ENCODE peak calls at places on chromosome 4, in seven cellular contexts. One of them, this sample, is unnamed. For H3K9me3 and H3K4me1, the result is how much of the 10 kb centered on the place peaks cover.

GRCh38 chr4:73021634-73022033 is 47.9 kb downstream of the COX18 start:
- DNase-seq in left ventricle myocardium inferior: no peak
- DNase-seq in right atrium auricular region: no peak
- DNase-seq in stomach: no peak
- DNase-seq in lower lobe of right lung: no peak
- DNase-seq in heart left ventricle: no peak
- DNase-seq in colonic mucosa: no peak
- DNase-seq in this sample: no peak

GRCh38 chr4:40205259-40206198 is 8.7 kb downstream of the RHOH start:
- DNase-seq in heart left ventricle: no peak
- DNase-seq in lower lobe of right lung: no peak
- DNase-seq in right atrium auricular region: no peak
- DNase-seq in stomach: no peak
- DNase-seq in colonic mucosa: no peak
- DNase-seq in left ventricle myocardium inferior: no peak
- DNase-seq in this sample: peak

GRCh38 chr4:76943129-76943620 is 6.4 kb upstream of the SEPTIN11 start:
- DNase-seq in lower lobe of right lung: no peak
- DNase-seq in right atrium auricular region: no peak
- DNase-seq in heart left ventricle: no peak
- DNase-seq in stomach: no peak
- DNase-seq in left ventricle myocardium inferior: no peak
- DNase-seq in colonic mucosa: no peak
- DNase-seq in this sample: no peak

GRCh38 chr4:24063771-24064170 is 173.9 kb upstream of the PPARGC1A start:
- DNase-seq in lower lobe of right lung: no peak
- DNase-seq in right atrium auricular region: no peak
- DNase-seq in stomach: no peak
- DNase-seq in heart left ventricle: no peak
- DNase-seq in left ventricle myocardium inferior: no peak
- DNase-seq in colonic mucosa: no peak
- DNase-seq in this sample: no peak

GRCh38 chr4:140906984-140907962 is 151.1 kb upstream of the TBC1D9 start:
- DNase-seq in left ventricle myocardium inferior: no peak
- DNase-seq in lower lobe of right lung: no peak
- DNase-seq in stomach: no peak
- DNase-seq in heart left ventricle: no peak
- DNase-seq in colonic mucosa: no peak
- DNase-seq in right atrium auricular region: no peak
- DNase-seq in this sample: no peak

GRCh38 chr4:105624530-105624929 is 72.1 kb downstream of the ARHGEF38 start:
- DNase-seq in lower lobe of right lung: no peak
- DNase-seq in right atrium auricular region: no peak
- DNase-seq in left ventricle myocardium inferior: peak
- DNase-seq in heart left ventricle: peak
- DNase-seq in stomach: peak
- DNase-seq in colonic mucosa: peak
- DNase-seq in this sample: no peak

GRCh38 chr4:168183717-168184571 is 91.6 kb downstream of the ANXA10 start:
- DNase-seq in colonic mucosa: no peak
- DNase-seq in left ventricle myocardium inferior: no peak
- DNase-seq in stomach: no peak
- DNase-seq in heart left ventricle: no peak
- DNase-seq in lower lobe of right lung: no peak
- DNase-seq in right atrium auricular region: no peak
- DNase-seq in this sample: peak

GRCh38 chr4:68373513-68373912 is 23.6 kb upstream of the YTHDC1 start:
- DNase-seq in right atrium auricular region: peak
- DNase-seq in colonic mucosa: peak
- DNase-seq in lower lobe of right lung: peak
- DNase-seq in stomach: peak
- DNase-seq in left ventricle myocardium inferior: peak
- DNase-seq in heart left ventricle: peak
- DNase-seq in this sample: peak

GRCh38 chr4:94714761-94715160 is 43.0 kb upstream of the BMPR1B start:
- DNase-seq in colonic mucosa: no peak
- DNase-seq in stomach: no peak
- DNase-seq in left ventricle myocardium inferior: no peak
- DNase-seq in heart left ventricle: no peak
- DNase-seq in lower lobe of right lung: no peak
- DNase-seq in right atrium auricular region: no peak
- DNase-seq in this sample: no peak

GRCh38 chr4:139085141-139085540 is 69.6 kb downstream of the NOCT start:
- DNase-seq in right atrium auricular region: no peak
- DNase-seq in left ventricle myocardium inferior: no peak
- DNase-seq in stomach: no peak
- DNase-seq in colonic mucosa: no peak
- DNase-seq in lower lobe of right lung: no peak
- DNase-seq in heart left ventricle: no peak
- DNase-seq in this sample: no peak

GRCh38 chr4:6262847-6263487 is 6.7 kb upstream of the WFS1 start:
- DNase-seq in lower lobe of right lung: peak
- DNase-seq in right atrium auricular region: no peak
- DNase-seq in stomach: no peak
- DNase-seq in heart left ventricle: no peak
- DNase-seq in colonic mucosa: no peak
- DNase-seq in left ventricle myocardium inferior: no peak
- DNase-seq in this sample: no peak

GRCh38 chr4:1361391-1361790 is 14.4 kb downstream of the UVSSA start:
- DNase-seq in right atrium auricular region: no peak
- DNase-seq in lower lobe of right lung: no peak
- DNase-seq in colonic mucosa: no peak
- DNase-seq in heart left ventricle: no peak
- DNase-seq in stomach: no peak
- DNase-seq in left ventricle myocardium inferior: no peak
- DNase-seq in this sample: no peak

GRCh38 chr4:152534541-152535231 is 1.2 kb downstream of the FBXW7 start:
- DNase-seq in lower lobe of right lung: peak
- DNase-seq in colonic mucosa: peak
- DNase-seq in left ventricle myocardium inferior: peak
- DNase-seq in stomach: peak
- DNase-seq in right atrium auricular region: no peak
- DNase-seq in heart left ventricle: peak
- DNase-seq in this sample: peak

GRCh38 chr4:3709061-3709845 is 56.9 kb upstream of the ADRA2C start:
- DNase-seq in right atrium auricular region: no peak
- DNase-seq in heart left ventricle: no peak
- DNase-seq in stomach: no peak
- DNase-seq in lower lobe of right lung: peak
- DNase-seq in colonic mucosa: no peak
- DNase-seq in left ventricle myocardium inferior: no peak
- DNase-seq in this sample: no peak

GRCh38 chr4:61202638-61203495 is 2.7 kb downstream of the ADGRL3 start:
- DNase-seq in colonic mucosa: no peak
- DNase-seq in lower lobe of right lung: no peak
- DNase-seq in left ventricle myocardium inferior: peak
- DNase-seq in right atrium auricular region: no peak
- DNase-seq in heart left ventricle: no peak
- DNase-seq in stomach: no peak
- DNase-seq in this sample: no peak

GRCh38 chr4:112145326-112145819 is at the start of gene FAM241A:
- DNase-seq in lower lobe of right lung: peak
- DNase-seq in heart left ventricle: peak
- DNase-seq in right atrium auricular region: peak
- DNase-seq in left ventricle myocardium inferior: peak
- DNase-seq in stomach: peak
- DNase-seq in colonic mucosa: peak
- DNase-seq in this sample: peak

GRCh38 chr4:71584654-71585053 is 199.2 kb downstream of the GC start:
- DNase-seq in heart left ventricle: no peak
- DNase-seq in lower lobe of right lung: no peak
- DNase-seq in colonic mucosa: no peak
- DNase-seq in stomach: no peak
- DNase-seq in left ventricle myocardium inferior: no peak
- DNase-seq in right atrium auricular region: no peak
- DNase-seq in this sample: no peak

GRCh38 chr4:27886075-27886474 is 1025.4 kb downstream of the STIM2 start:
- DNase-seq in heart left ventricle: no peak
- DNase-seq in left ventricle myocardium inferior: no peak
- DNase-seq in right atrium auricular region: no peak
- DNase-seq in stomach: no peak
- DNase-seq in colonic mucosa: no peak
- DNase-seq in lower lobe of right lung: no peak
- DNase-seq in this sample: no peak

GRCh38 chr4:71290074-71290473 is 48.7 kb upstream of the SLC4A4 start:
- DNase-seq in stomach: no peak
- DNase-seq in right atrium auricular region: no peak
- DNase-seq in colonic mucosa: no peak
- DNase-seq in heart left ventricle: no peak
- DNase-seq in lower lobe of right lung: no peak
- DNase-seq in left ventricle myocardium inferior: no peak
- DNase-seq in this sample: no peak

GRCh38 chr4:6425911-6426310 is 46.5 kb downstream of the PPP2R2C start:
- DNase-seq in heart left ventricle: no peak
- DNase-seq in right atrium auricular region: no peak
- DNase-seq in left ventricle myocardium inferior: no peak
- DNase-seq in colonic mucosa: no peak
- DNase-seq in stomach: no peak
- DNase-seq in lower lobe of right lung: no peak
- DNase-seq in this sample: no peak

GRCh38 chr4:87423313-87424031 is 1.1 kb downstream of the NUDT9 start:
- DNase-seq in heart left ventricle: no peak
- DNase-seq in left ventricle myocardium inferior: no peak
- DNase-seq in stomach: no peak
- DNase-seq in colonic mucosa: no peak
- DNase-seq in right atrium auricular region: no peak
- DNase-seq in lower lobe of right lung: no peak
- DNase-seq in this sample: no peak

GRCh38 chr4:77072195-77072753 is 3.5 kb downstream of the CCNI start:
- DNase-seq in heart left ventricle: no peak
- DNase-seq in right atrium auricular region: no peak
- DNase-seq in lower lobe of right lung: no peak
- DNase-seq in colonic mucosa: no peak
- DNase-seq in left ventricle myocardium inferior: no peak
- DNase-seq in stomach: peak
- DNase-seq in this sample: peak

GRCh38 chr4:54371211-54371610 is 142.1 kb downstream of the PDGFRA start:
- DNase-seq in stomach: no peak
- DNase-seq in lower lobe of right lung: no peak
- DNase-seq in right atrium auricular region: no peak
- DNase-seq in heart left ventricle: no peak
- DNase-seq in left ventricle myocardium inferior: no peak
- DNase-seq in colonic mucosa: no peak
- DNase-seq in this sample: no peak

GRCh38 chr4:4333265-4333706 is 43.2 kb downstream of the ZBTB49 start:
- DNase-seq in heart left ventricle: peak
- DNase-seq in left ventricle myocardium inferior: peak
- DNase-seq in right atrium auricular region: peak
- DNase-seq in stomach: peak
- DNase-seq in lower lobe of right lung: peak
- DNase-seq in colonic mucosa: no peak
- DNase-seq in this sample: no peak

GRCh38 chr4:174181827-174182226 is 101.6 kb downstream of the FBXO8 start:
- DNase-seq in lower lobe of right lung: no peak
- DNase-seq in colonic mucosa: no peak
- DNase-seq in heart left ventricle: no peak
- DNase-seq in right atrium auricular region: no peak
- DNase-seq in left ventricle myocardium inferior: no peak
- DNase-seq in stomach: no peak
- DNase-seq in this sample: no peak
- H3K9me3 ChIP-seq in lower lobe of right lung: under half
- H3K9me3 ChIP-seq in colonic mucosa: under half
- H3K9me3 ChIP-seq in heart left ventricle: under half
- H3K9me3 ChIP-seq in right atrium auricular region: under half
- H3K9me3 ChIP-seq in left ventricle myocardium inferior: under half
- H3K9me3 ChIP-seq in stomach: under half
- H3K9me3 ChIP-seq in this sample: under half

DNA sequence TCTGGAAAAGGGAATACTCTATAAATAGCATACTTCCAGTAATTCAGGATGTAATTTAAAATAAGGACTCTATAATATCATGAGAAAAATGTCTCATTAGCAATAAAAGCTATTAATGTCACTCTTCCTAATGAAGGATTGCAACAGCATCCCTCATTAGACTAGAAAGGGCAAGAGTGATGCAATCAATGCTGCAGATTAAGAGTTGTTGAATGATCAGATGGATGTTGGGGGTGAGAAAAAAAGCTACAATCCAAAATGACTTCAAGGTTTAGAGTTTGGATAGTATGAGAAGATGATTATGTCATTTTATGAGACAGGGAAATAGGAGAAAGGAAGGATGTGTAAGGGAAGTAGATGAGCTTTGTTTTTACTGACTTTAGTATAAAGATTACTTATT is 202.0 kb upstream of the WDFY3 start:
- DNase-seq in lower lobe of right lung: no peak
- DNase-seq in left ventricle myocardium inferior: no peak
- DNase-seq in heart left ventricle: no peak
- DNase-seq in stomach: no peak
- DNase-seq in right atrium auricular region: no peak
- DNase-seq in colonic mucosa: no peak
- DNase-seq in this sample: no peak
- H3K27ac ChIP-seq in lower lobe of right lung: no peak
- H3K27ac ChIP-seq in left ventricle myocardium inferior: no peak
- H3K27ac ChIP-seq in heart left ventricle: no peak
- H3K27ac ChIP-seq in stomach: no peak
- H3K27ac ChIP-seq in right atrium auricular region: no peak
- H3K27ac ChIP-seq in colonic mucosa: no peak
- H3K27ac ChIP-seq in this sample: no peak

GRCh38 chr4:120025516-120025915 is 41.1 kb downstream of the MAD2L1 start:
- DNase-seq in lower lobe of right lung: no peak
- DNase-seq in colonic mucosa: no peak
- DNase-seq in left ventricle myocardium inferior: no peak
- DNase-seq in stomach: no peak
- DNase-seq in right atrium auricular region: no peak
- DNase-seq in heart left ventricle: no peak
- DNase-seq in this sample: no peak

DNA sequence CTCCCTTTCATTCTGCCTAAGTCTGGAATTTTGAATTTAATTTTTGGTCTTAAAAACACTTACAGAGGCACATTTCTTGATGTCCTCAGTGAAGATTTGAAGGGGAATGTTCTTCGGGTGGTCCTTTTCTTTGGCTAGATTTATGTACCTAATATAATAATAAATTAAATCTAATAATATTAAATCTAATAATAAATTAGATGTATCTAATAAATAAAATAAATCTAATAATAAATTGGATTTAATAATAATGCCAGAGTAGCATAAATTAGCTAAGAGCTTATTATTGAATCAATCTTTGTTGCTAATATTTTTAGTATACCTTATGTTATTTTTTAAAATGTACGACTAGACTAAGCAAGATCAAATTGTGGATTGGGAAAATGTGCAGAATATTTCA is 39.8 kb downstream of the MAD2L1 start:
- DNase-seq in stomach: no peak
- DNase-seq in colonic mucosa: no peak
- DNase-seq in heart left ventricle: no peak
- DNase-seq in right atrium auricular region: no peak
- DNase-seq in lower lobe of right lung: no peak
- DNase-seq in left ventricle myocardium inferior: no peak
- DNase-seq in this sample: no peak
- H3K4me1 ChIP-seq in stomach: under half
- H3K4me1 ChIP-seq in colonic mucosa: under half
- H3K4me1 ChIP-seq in heart left ventricle: under half
- H3K4me1 ChIP-seq in right atrium auricular region: under half
- H3K4me1 ChIP-seq in lower lobe of right lung: under half
- H3K4me1 ChIP-seq in left ventricle myocardium inferior: under half
- H3K4me1 ChIP-seq in this sample: under half

GRCh38 chr4:14079601-14080000 is 452.1 kb upstream of the BOD1L1 start:
- DNase-seq in right atrium auricular region: no peak
- DNase-seq in lower lobe of right lung: no peak
- DNase-seq in left ventricle myocardium inferior: no peak
- DNase-seq in heart left ventricle: no peak
- DNase-seq in stomach: no peak
- DNase-seq in colonic mucosa: no peak
- DNase-seq in this sample: no peak

GRCh38 chr4:14072506-14072905 is 445.0 kb upstream of the BOD1L1 start:
- DNase-seq in right atrium auricular region: no peak
- DNase-seq in lower lobe of right lung: no peak
- DNase-seq in heart left ventricle: no peak
- DNase-seq in colonic mucosa: no peak
- DNase-seq in left ventricle myocardium inferior: no peak
- DNase-seq in stomach: no peak
- DNase-seq in this sample: no peak

GRCh38 chr4:14078311-14078710 is 450.8 kb upstream of the BOD1L1 start:
- DNase-seq in left ventricle myocardium inferior: no peak
- DNase-seq in right atrium auricular region: no peak
- DNase-seq in lower lobe of right lung: no peak
- DNase-seq in heart left ventricle: no peak
- DNase-seq in stomach: no peak
- DNase-seq in colonic mucosa: no peak
- DNase-seq in this sample: no peak
- H3K9me3 ChIP-seq in left ventricle myocardium inferior: under half
- H3K9me3 ChIP-seq in right atrium auricular region: under half
- H3K9me3 ChIP-seq in lower lobe of right lung: under half
- H3K9me3 ChIP-seq in heart left ventricle: under half
- H3K9me3 ChIP-seq in stomach: under half
- H3K9me3 ChIP-seq in colonic mucosa: under half
- H3K9me3 ChIP-seq in this sample: under half